ENCODE peak calls at places on chromosomes 4 and X, in eight cellular contexts. Y is HEK293T; X is epithelial cell of proximal tubule; M is activated naive CD4-positive, alpha-beta T cell treated with anti-CD3 and anti-CD28 coated beads, Interleukin-2, amount 10 ng/mL, durations not matched to agents 7 days and 5 days; U is M059J; Q is AG04449; H is NCI-H2029; O is SK-N-SH. D is an unnamed sample.

GRCh38 chrX:126770179-126770578 is 49.4 kb upstream of the PRR32 start:
- DNase-seq in X (no peak), U (no peak), Y (peak), O (peak), Q (no peak), M (no peak), H (peak), D (no peak)

GRCh38 chr4:63717384-63717783 is 691.9 kb downstream of the TECRL start:
- DNase-seq in X (no peak), Q (no peak), Y (peak), M (no peak), H (no peak), O (peak), U (peak), D (peak)

GRCh38 chr4:7207791-7208231 is 15.5 kb downstream of the SORCS2 start:
- DNase-seq in U (no peak), M (no peak), Y (no peak), H (no peak), Q (no peak), X (no peak), O (no peak), D (no peak)

GRCh38 chr4:186823989-186824388 is 100.3 kb upstream of the FAT1 start:
- DNase-seq in M (no peak), Q (no peak), O (no peak), X (no peak), H (no peak), U (no peak), Y (no peak), D (no peak)

GRCh38 chr4:87036713-87037112 is 101.9 kb downstream of the AFF1 start:
- DNase-seq in X (no peak), U (no peak), Q (no peak), Y (no peak), H (no peak), M (no peak), O (no peak), D (no peak)

GRCh38 chrX:114584434-114584943 is 603 bp downstream of the HTR2C start:
- DNase-seq in Y (no peak), M (no peak), O (peak), Q (no peak), X (no peak), U (no peak), H (no peak), D (no peak)

GRCh38 chr4:150960079-150960478 is 55.0 kb downstream of the LRBA start:
- DNase-seq in H (peak), Y (peak), X (no peak), M (no peak), U (peak), O (peak), Q (no peak), D (no peak)

GRCh38 chr4:72954811-72955210 is 114.7 kb downstream of the COX18 start:
- DNase-seq in M (no peak), U (no peak), O (no peak), H (no peak), X (no peak), Q (no peak), Y (no peak), D (no peak)

GRCh38 chr4:94650129-94650495 is 107.6 kb upstream of the BMPR1B start:
- DNase-seq in M (no peak), H (no peak), U (no peak), Y (no peak), Q (no peak), X (no peak), O (no peak), D (no peak)

GRCh38 chr4:176565044-176565443 is 227.7 kb downstream of the VEGFC start:
- DNase-seq in O (no peak), H (no peak), U (peak), M (no peak), X (no peak), Y (no peak), Q (no peak), D (no peak)

GRCh38 chr4:52915730-52916129 is 53.6 kb downstream of the RASL11B start:
- DNase-seq in Y (no peak), O (no peak), X (no peak), U (no peak), Q (no peak), H (no peak), M (no peak), D (no peak)

GRCh38 chr4:126678608-126679007 is 954.1 kb upstream of the INTU start:
- DNase-seq in O (no peak), H (peak), Y (no peak), M (no peak), U (no peak), X (no peak), Q (no peak), D (no peak)

GRCh38 chr4:72319596-72319995 is 249.4 kb downstream of the ADAMTS3 start:
- DNase-seq in M (no peak), X (no peak), O (no peak), Q (peak), U (peak), Y (no peak), H (no peak), D (peak)

GRCh38 chr4:675036-675804 is 878 bp downstream of the MYL5 start:
- DNase-seq in X (no peak), Y (no peak), M (no peak), H (no peak), Q (no peak), U (no peak), O (peak), D (no peak)

GRCh38 chr4:87875187-87875586 is 42.4 kb downstream of the MEPE start:
- DNase-seq in Y (no peak), M (no peak), X (no peak), H (no peak), O (no peak), Q (no peak), U (no peak), D (no peak)

GRCh38 chr4:26300314-26301307 is 20.2 kb upstream of the RBPJ start:
- DNase-seq in U (peak), X (no peak), H (no peak), Q (no peak), O (no peak), M (no peak), Y (no peak), D (no peak)